ENCODE peak calls at places on chromosome 9, in eight cellular contexts. T, D, W, I, F, G, Z and P are unnamed samples.

GRCh38 chr9:91421987-91422765 is 1.5 kb downstream of the NFIL3 start:
- DNase-seq in T (no peak), Z (no peak), I (no peak), D (no peak), W (no peak), F (peak), G (no peak), P (no peak)

GRCh38 chr9:76310991-76311390 is 83.2 kb downstream of the RFK start:
- DNase-seq in I (no peak), D (no peak), Z (no peak), W (no peak), F (no peak), T (no peak), G (no peak), P (no peak)

GRCh38 chr9:16671591-16672137 is 198.8 kb downstream of the BNC2 start:
- DNase-seq in W (no peak), I (no peak), D (no peak), F (peak), Z (no peak), G (no peak), T (no peak), P (no peak)

GRCh38 chr9:75601280-75601679 is 289.2 kb upstream of the PCSK5 start:
- DNase-seq in W (no peak), F (no peak), G (no peak), T (no peak), Z (no peak), I (no peak), D (no peak), P (no peak)

GRCh38 chr9:83956288-83957028 is 23.6 kb downstream of the HNRNPK start:
- DNase-seq in D (peak), G (no peak), F (peak), Z (peak), I (peak), W (peak), T (peak), P (peak)

GRCh38 chr9:131418143-131419028 is 24.5 kb downstream of the PRRC2B start:
- DNase-seq in F (no peak), I (no peak), G (no peak), T (no peak), Z (no peak), D (peak), W (peak), P (no peak)

GRCh38 chr9:96453625-96454024 is 3.7 kb downstream of the HABP4 start:
- DNase-seq in D (no peak), F (peak), G (no peak), W (peak), Z (no peak), T (no peak), I (no peak), P (no peak)

GRCh38 chr9:93668261-93668871 is 92.0 kb downstream of the PHF2 start:
- DNase-seq in F (no peak), W (peak), D (no peak), Z (no peak), I (no peak), T (peak), G (no peak), P (peak)

GRCh38 chr9:134518004-134518606 is 123.5 kb upstream of the COL5A1 start:
- DNase-seq in W (peak), T (peak), G (no peak), D (no peak), Z (no peak), I (no peak), F (no peak), P (no peak)

GRCh38 chr9:3437031-3437430 is 88.8 kb downstream of the RFX3 start:
- DNase-seq in I (no peak), F (no peak), W (no peak), T (no peak), D (peak), Z (no peak), G (no peak), P (no peak)

GRCh38 chr9:90969021-90969675 is 167.5 kb downstream of the SYK start:
- DNase-seq in I (no peak), G (no peak), W (no peak), Z (no peak), D (peak), T (no peak), F (no peak), P (no peak)

GRCh38 chr9:113875917-113876805 is at the start of gene ZNF618:
- DNase-seq in Z (no peak), G (no peak), D (peak), W (peak), F (peak), I (no peak), T (peak), P (peak)

GRCh38 chr9:27460225-27461023 is 63.7 kb upstream of the IFNK start:
- DNase-seq in D (no peak), G (no peak), F (peak), T (no peak), Z (no peak), I (no peak), W (no peak), P (no peak)

GRCh38 chr9:124480621-124480981 is 26.6 kb downstream of the NR5A1 start:
- DNase-seq in Z (no peak), T (peak), W (peak), G (no peak), D (no peak), F (peak), I (no peak), P (no peak)

GRCh38 chr9:16343249-16344237 is 526.9 kb downstream of the BNC2 start:
- DNase-seq in T (no peak), G (no peak), Z (no peak), D (no peak), W (no peak), I (no peak), F (no peak), P (no peak)

GRCh38 chr9:27059907-27060306 is 49.1 kb upstream of the TEK start:
- DNase-seq in W (no peak), G (no peak), T (no peak), Z (no peak), D (no peak), I (no peak), F (peak), P (no peak)

GRCh38 chr9:136537896-136538598 is 7.8 kb downstream of the NOTCH1 start:
- DNase-seq in T (no peak), I (no peak), W (no peak), F (peak), D (no peak), G (no peak), Z (no peak), P (no peak)

GRCh38 chr9:111016046-111017026 is 21.9 kb downstream of the LPAR1 start:
- DNase-seq in D (peak), T (no peak), F (peak), I (no peak), G (no peak), W (no peak), Z (no peak), P (no peak)

GRCh38 chr9:5438301-5439162 is 807 bp upstream of the PLGRKT start:
- DNase-seq in T (peak), Z (no peak), W (no peak), G (no peak), I (peak), D (no peak), F (peak), P (peak)

GRCh38 chr9:109474170-109474569 is 23.9 kb downstream of the PTPN3 start:
- DNase-seq in F (no peak), I (no peak), G (no peak), T (no peak), W (no peak), D (no peak), Z (no peak), P (no peak)

GRCh38 chr9:5870020-5870339 is 20.7 kb upstream of the MLANA start:
- DNase-seq in Z (no peak), I (no peak), G (no peak), T (no peak), W (no peak), F (no peak), D (no peak), P (no peak)

GRCh38 chr9:26426732-26427131 is 465.9 kb downstream of the CAAP1 start:
- DNase-seq in I (no peak), D (no peak), T (no peak), G (no peak), W (no peak), Z (no peak), F (no peak), P (no peak)

GRCh38 chr9:125241863-125242739 is 958 bp upstream of the HSPA5 start:
- DNase-seq in W (peak), I (no peak), G (no peak), T (peak), F (no peak), Z (peak), D (no peak), P (no peak)

GRCh38 chr9:76561887-76562286 is 102.9 kb downstream of the GCNT1 start:
- DNase-seq in T (no peak), D (no peak), I (no peak), Z (no peak), G (no peak), W (no peak), F (no peak), P (no peak)

GRCh38 chr9:86202338-86202882 is 57.0 kb downstream of the C9orf153 start:
- DNase-seq in I (no peak), G (no peak), F (peak), Z (no peak), W (peak), T (no peak), D (peak), P (no peak)

GRCh38 chr9:136137321-136138054 is 18.8 kb upstream of the TMEM250 start:
- DNase-seq in G (no peak), T (no peak), W (no peak), F (no peak), Z (no peak), D (no peak), I (no peak), P (no peak)

GRCh38 chr9:108168451-108168850 is 678.9 kb upstream of the KLF4 start:
- DNase-seq in I (no peak), T (no peak), G (no peak), W (no peak), Z (no peak), F (peak), D (no peak), P (no peak)